ENCODE peak calls at places on chromosomes 16 and 17, in seven cellular contexts. One of them, this sample, is unnamed.

GRCh38 chr17:64348666-64349065 is 42.0 kb downstream of the PECAM1 start:
- DNase-seq in CD8-positive, alpha-beta T cell: no peak
- DNase-seq in psoas muscle: no peak
- DNase-seq in heart left ventricle: no peak
- DNase-seq in body of pancreas: no peak
- DNase-seq in right cardiac atrium: no peak
- DNase-seq in pancreas: no peak
- DNase-seq in this sample: no peak

GRCh38 chr17:76427457-76428231 is 25.3 kb downstream of the UBE2O start:
- DNase-seq in psoas muscle: no peak
- DNase-seq in pancreas: no peak
- DNase-seq in CD8-positive, alpha-beta T cell: no peak
- DNase-seq in heart left ventricle: peak; percentile 48
- DNase-seq in body of pancreas: no peak
- DNase-seq in right cardiac atrium: no peak
- DNase-seq in this sample: no peak

GRCh38 chr17:78490156-78490555 is 87.0 kb downstream of the DNAH17 start:
- DNase-seq in right cardiac atrium: peak; percentile 35
- DNase-seq in CD8-positive, alpha-beta T cell: no peak
- DNase-seq in psoas muscle: no peak
- DNase-seq in heart left ventricle: no peak
- DNase-seq in pancreas: no peak
- DNase-seq in body of pancreas: no peak
- DNase-seq in this sample: peak; percentile 80

GRCh38 chr16:66544358-66544757 is 5.6 kb downstream of the TK2 start:
- DNase-seq in psoas muscle: no peak
- DNase-seq in body of pancreas: no peak
- DNase-seq in pancreas: no peak
- DNase-seq in CD8-positive, alpha-beta T cell: no peak
- DNase-seq in heart left ventricle: no peak
- DNase-seq in right cardiac atrium: no peak
- DNase-seq in this sample: no peak

GRCh38 chr17:1647802-1648581 is 1.7 kb downstream of the RILP start:
- DNase-seq in psoas muscle: peak; percentile 59
- DNase-seq in pancreas: no peak
- DNase-seq in body of pancreas: peak; percentile 55
- DNase-seq in right cardiac atrium: peak; percentile 65
- DNase-seq in heart left ventricle: peak; percentile 74
- DNase-seq in CD8-positive, alpha-beta T cell: no peak
- DNase-seq in this sample: peak; percentile 86

GRCh38 chr17:17661134-17661533 is 20.1 kb upstream of the RAI1 start:
- DNase-seq in body of pancreas: peak; percentile 71
- DNase-seq in pancreas: no peak
- DNase-seq in right cardiac atrium: no peak
- DNase-seq in heart left ventricle: no peak
- DNase-seq in CD8-positive, alpha-beta T cell: no peak
- DNase-seq in psoas muscle: no peak
- DNase-seq in this sample: no peak

GRCh38 chr17:36878216-36878615 is 59.1 kb upstream of the LHX1 start:
- DNase-seq in heart left ventricle: no peak
- DNase-seq in right cardiac atrium: no peak
- DNase-seq in pancreas: no peak
- DNase-seq in body of pancreas: no peak
- DNase-seq in psoas muscle: no peak
- DNase-seq in CD8-positive, alpha-beta T cell: no peak
- DNase-seq in this sample: no peak

GRCh38 chr17:72120878-72121163 is at the start of gene SOX9:
- DNase-seq in body of pancreas: peak; percentile 97
- DNase-seq in pancreas: peak; percentile 93
- DNase-seq in heart left ventricle: peak; percentile 94
- DNase-seq in CD8-positive, alpha-beta T cell: no peak
- DNase-seq in right cardiac atrium: peak; percentile 94
- DNase-seq in psoas muscle: peak; percentile 92
- DNase-seq in this sample: peak; percentile 100

GRCh38 chr17:49316889-49317288 is 45.2 kb downstream of the ZNF652 start:
- DNase-seq in body of pancreas: no peak
- DNase-seq in pancreas: no peak
- DNase-seq in right cardiac atrium: no peak
- DNase-seq in CD8-positive, alpha-beta T cell: no peak
- DNase-seq in psoas muscle: no peak
- DNase-seq in heart left ventricle: no peak
- DNase-seq in this sample: no peak

GRCh38 chr16:49345829-49346228 is 27.8 kb upstream of the C16orf78 start:
- DNase-seq in CD8-positive, alpha-beta T cell: no peak
- DNase-seq in body of pancreas: no peak
- DNase-seq in heart left ventricle: no peak
- DNase-seq in right cardiac atrium: no peak
- DNase-seq in pancreas: no peak
- DNase-seq in psoas muscle: no peak
- DNase-seq in this sample: no peak
- H3K27me3 ChIP-seq in CD8-positive, alpha-beta T cell: no peaks in the 10 kb centered on the region
- H3K27me3 ChIP-seq in body of pancreas: peaks cover 4% of the 10 kb centered on the region
- H3K27me3 ChIP-seq in heart left ventricle: no peaks in the 10 kb centered on the region
- H3K27me3 ChIP-seq in right cardiac atrium: no peaks in the 10 kb centered on the region
- H3K27me3 ChIP-seq in pancreas: peaks cover 5% of the 10 kb centered on the region
- H3K27me3 ChIP-seq in psoas muscle: peaks cover 34% of the 10 kb centered on the region
- H3K27me3 ChIP-seq in this sample: no peaks in the 10 kb centered on the region

GRCh38 chr16:64412578-64413280 is 709.1 kb downstream of the CDH11 start:
- DNase-seq in psoas muscle: no peak
- DNase-seq in body of pancreas: no peak
- DNase-seq in pancreas: no peak
- DNase-seq in right cardiac atrium: peak; percentile 26
- DNase-seq in CD8-positive, alpha-beta T cell: no peak
- DNase-seq in heart left ventricle: no peak
- DNase-seq in this sample: peak; percentile 59
- H3K4me3 ChIP-seq in psoas muscle: no peak overlapping the region
- H3K4me3 ChIP-seq in body of pancreas: no peak overlapping the region
- H3K4me3 ChIP-seq in pancreas: no peak overlapping the region
- H3K4me3 ChIP-seq in right cardiac atrium: no peak overlapping the region
- H3K4me3 ChIP-seq in CD8-positive, alpha-beta T cell: no peak overlapping the region
- H3K4me3 ChIP-seq in heart left ventricle: no peak overlapping the region
- H3K4me3 ChIP-seq in this sample: no peak overlapping the region

DNA sequence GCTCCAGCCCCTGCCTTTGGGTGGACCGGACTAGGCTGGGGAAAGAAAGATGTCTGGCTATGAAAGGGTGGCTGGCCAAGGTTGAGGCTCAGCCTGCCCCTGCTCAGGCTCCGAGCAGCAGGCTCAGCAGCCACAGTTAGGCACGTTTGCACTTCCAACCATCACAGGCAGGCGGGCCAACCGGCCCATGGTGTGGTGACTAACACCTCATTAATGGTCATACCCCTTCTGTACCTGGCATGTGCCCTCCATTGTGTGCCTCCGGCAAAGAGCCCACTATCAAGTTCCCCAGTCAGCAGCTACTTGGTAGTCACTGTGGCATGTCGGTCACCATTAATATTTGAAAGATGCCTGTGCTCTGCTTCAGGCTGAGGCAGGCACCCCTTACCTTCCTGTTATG is 6.7 kb downstream of the TBC1D24 start:
- DNase-seq in psoas muscle: no peak
- DNase-seq in body of pancreas: no peak
- DNase-seq in right cardiac atrium: peak; percentile 12
- DNase-seq in pancreas: peak; percentile 49
- DNase-seq in heart left ventricle: no peak
- DNase-seq in CD8-positive, alpha-beta T cell: no peak
- DNase-seq in this sample: no peak
- H3K4me1 ChIP-seq in psoas muscle: peaks cover 35% of the 10 kb centered on the region
- H3K4me1 ChIP-seq in body of pancreas: peaks cover 85% of the 10 kb centered on the region
- H3K4me1 ChIP-seq in right cardiac atrium: no peaks in the 10 kb centered on the region
- H3K4me1 ChIP-seq in pancreas: peaks cover 44% of the 10 kb centered on the region
- H3K4me1 ChIP-seq in heart left ventricle: peaks cover 30% of the 10 kb centered on the region
- H3K4me1 ChIP-seq in CD8-positive, alpha-beta T cell: peaks cover 6% of the 10 kb centered on the region
- H3K4me1 ChIP-seq in this sample: peaks cover 14% of the 10 kb centered on the region

GRCh38 chr17:44260296-44260695 is 7.6 kb downstream of the SLC4A1 start:
- DNase-seq in body of pancreas: no peak
- DNase-seq in heart left ventricle: no peak
- DNase-seq in psoas muscle: no peak
- DNase-seq in right cardiac atrium: peak; percentile 32
- DNase-seq in CD8-positive, alpha-beta T cell: no peak
- DNase-seq in pancreas: no peak
- DNase-seq in this sample: peak; percentile 78
- H3K27me3 ChIP-seq in body of pancreas: no peaks in the 10 kb centered on the region
- H3K27me3 ChIP-seq in heart left ventricle: no peaks in the 10 kb centered on the region
- H3K27me3 ChIP-seq in psoas muscle: no peaks in the 10 kb centered on the region
- H3K27me3 ChIP-seq in right cardiac atrium: no peaks in the 10 kb centered on the region
- H3K27me3 ChIP-seq in CD8-positive, alpha-beta T cell: no peaks in the 10 kb centered on the region
- H3K27me3 ChIP-seq in pancreas: no peaks in the 10 kb centered on the region
- H3K27me3 ChIP-seq in this sample: no peaks in the 10 kb centered on the region

GRCh38 chr17:20074001-20074400 is 64.8 kb downstream of the SPECC1 start:
- DNase-seq in right cardiac atrium: no peak
- DNase-seq in heart left ventricle: no peak
- DNase-seq in body of pancreas: peak; percentile 14
- DNase-seq in psoas muscle: no peak
- DNase-seq in pancreas: no peak
- DNase-seq in CD8-positive, alpha-beta T cell: no peak
- DNase-seq in this sample: no peak

GRCh38 chr17:20074489-20074888 is 65.3 kb downstream of the SPECC1 start:
- DNase-seq in pancreas: no peak
- DNase-seq in psoas muscle: no peak
- DNase-seq in heart left ventricle: no peak
- DNase-seq in body of pancreas: no peak
- DNase-seq in right cardiac atrium: no peak
- DNase-seq in CD8-positive, alpha-beta T cell: no peak
- DNase-seq in this sample: no peak

GRCh38 chr17:20073056-20073979 is 64.2 kb downstream of the SPECC1 start:
- DNase-seq in pancreas: no peak
- DNase-seq in psoas muscle: peak; percentile 72
- DNase-seq in heart left ventricle: peak; percentile 78
- DNase-seq in right cardiac atrium: peak; percentile 83
- DNase-seq in CD8-positive, alpha-beta T cell: peak; percentile 60
- DNase-seq in body of pancreas: peak; percentile 54
- DNase-seq in this sample: peak; percentile 78

GRCh38 chr17:20072692-20072992 is 63.5 kb downstream of the SPECC1 start:
- DNase-seq in heart left ventricle: no peak
- DNase-seq in body of pancreas: no peak
- DNase-seq in right cardiac atrium: no peak
- DNase-seq in pancreas: no peak
- DNase-seq in CD8-positive, alpha-beta T cell: no peak
- DNase-seq in psoas muscle: no peak
- DNase-seq in this sample: no peak

DNA sequence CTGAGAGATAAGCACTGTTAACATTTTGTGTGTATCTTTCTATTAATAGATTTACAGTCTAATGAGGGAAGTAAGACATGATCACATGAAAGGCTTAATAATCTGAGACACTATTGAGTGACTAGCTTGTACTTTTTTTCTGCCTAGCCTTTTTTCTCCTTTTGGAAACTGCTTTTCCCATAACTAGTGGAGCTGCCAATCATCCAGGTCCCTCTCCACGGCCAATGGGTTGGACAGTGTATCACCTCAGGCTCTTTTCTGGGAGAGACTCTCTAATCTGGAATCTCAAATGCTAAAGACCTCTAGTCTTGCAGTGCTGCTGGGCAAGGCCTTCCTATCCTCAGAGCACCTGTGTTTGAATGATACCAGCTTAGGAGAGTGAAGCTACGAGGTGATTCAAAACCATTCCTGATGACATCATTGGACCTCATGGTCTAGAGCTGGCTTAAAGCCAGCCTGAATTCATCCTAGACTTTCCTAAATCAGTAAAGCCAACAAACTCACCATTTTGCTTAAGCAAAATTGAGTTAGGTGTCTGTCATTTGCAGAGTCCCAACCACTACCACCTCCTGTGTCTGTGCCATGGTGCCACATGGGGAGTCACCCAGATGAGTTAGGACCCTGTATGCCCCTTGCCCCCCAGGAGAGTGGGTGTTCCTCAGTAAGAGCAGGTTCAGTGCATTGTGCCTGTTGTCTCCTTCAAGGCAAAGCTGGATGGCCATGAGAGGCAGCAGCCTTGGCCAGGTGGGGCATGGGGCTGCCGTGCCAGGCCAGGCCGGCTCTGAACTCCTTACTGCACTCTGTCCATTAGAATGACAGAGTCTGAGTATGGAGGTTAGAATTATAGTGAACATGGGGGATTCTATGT is 62.9 kb downstream of the SPECC1 start:
- DNase-seq in pancreas: no peak
- DNase-seq in body of pancreas: no peak
- DNase-seq in right cardiac atrium: no peak
- DNase-seq in heart left ventricle: no peak
- DNase-seq in CD8-positive, alpha-beta T cell: no peak
- DNase-seq in psoas muscle: no peak
- DNase-seq in this sample: no peak
- H3K4me3 ChIP-seq in pancreas: no peak overlapping the region
- H3K4me3 ChIP-seq in body of pancreas: no peak overlapping the region
- H3K4me3 ChIP-seq in right cardiac atrium: no peak overlapping the region
- H3K4me3 ChIP-seq in heart left ventricle: no peak overlapping the region
- H3K4me3 ChIP-seq in CD8-positive, alpha-beta T cell: no peak overlapping the region
- H3K4me3 ChIP-seq in psoas muscle: no peak overlapping the region
- H3K4me3 ChIP-seq in this sample: no peak overlapping the region

GRCh38 chr16:88434353-88434690 is 18.8 kb upstream of the ZFPM1 start:
- DNase-seq in right cardiac atrium: no peak
- DNase-seq in pancreas: no peak
- DNase-seq in psoas muscle: no peak
- DNase-seq in body of pancreas: no peak
- DNase-seq in heart left ventricle: no peak
- DNase-seq in CD8-positive, alpha-beta T cell: no peak
- DNase-seq in this sample: no peak
- H3K4me1 ChIP-seq in right cardiac atrium: peaks cover 2% of the 10 kb centered on the region
- H3K4me1 ChIP-seq in pancreas: no peaks in the 10 kb centered on the region
- H3K4me1 ChIP-seq in psoas muscle: peaks cover 8% of the 10 kb centered on the region
- H3K4me1 ChIP-seq in body of pancreas: peaks cover 18% of the 10 kb centered on the region
- H3K4me1 ChIP-seq in heart left ventricle: peaks cover 24% of the 10 kb centered on the region
- H3K4me1 ChIP-seq in CD8-positive, alpha-beta T cell: peaks cover 13% of the 10 kb centered on the region
- H3K4me1 ChIP-seq in this sample: no peaks in the 10 kb centered on the region

GRCh38 chr16:693364-693763 is 3.2 kb upstream of the WDR24 start:
- DNase-seq in pancreas: no peak
- DNase-seq in right cardiac atrium: no peak
- DNase-seq in heart left ventricle: no peak
- DNase-seq in CD8-positive, alpha-beta T cell: no peak
- DNase-seq in body of pancreas: no peak
- DNase-seq in psoas muscle: no peak
- DNase-seq in this sample: no peak

GRCh38 chr16:693766-694165 is 3.6 kb upstream of the WDR24 start:
- DNase-seq in CD8-positive, alpha-beta T cell: no peak
- DNase-seq in body of pancreas: no peak
- DNase-seq in psoas muscle: no peak
- DNase-seq in right cardiac atrium: no peak
- DNase-seq in pancreas: no peak
- DNase-seq in heart left ventricle: no peak
- DNase-seq in this sample: no peak

GRCh38 chr16:695355-696089 is 5.3 kb upstream of the WDR24 start:
- DNase-seq in psoas muscle: no peak
- DNase-seq in right cardiac atrium: no peak
- DNase-seq in pancreas: no peak
- DNase-seq in CD8-positive, alpha-beta T cell: peak; percentile 62
- DNase-seq in heart left ventricle: no peak
- DNase-seq in body of pancreas: no peak
- DNase-seq in this sample: peak; percentile 94

GRCh38 chr16:694187-694862 is 4.1 kb upstream of the WDR24 start:
- DNase-seq in right cardiac atrium: no peak
- DNase-seq in body of pancreas: no peak
- DNase-seq in psoas muscle: no peak
- DNase-seq in heart left ventricle: no peak
- DNase-seq in CD8-positive, alpha-beta T cell: no peak
- DNase-seq in pancreas: no peak
- DNase-seq in this sample: no peak

GRCh38 chr16:694863-695354 is 4.7 kb upstream of the WDR24 start:
- DNase-seq in psoas muscle: no peak
- DNase-seq in body of pancreas: no peak
- DNase-seq in pancreas: no peak
- DNase-seq in CD8-positive, alpha-beta T cell: no peak
- DNase-seq in right cardiac atrium: no peak
- DNase-seq in heart left ventricle: no peak
- DNase-seq in this sample: no peak
- H3K27me3 ChIP-seq in psoas muscle: peaks cover 79% of the 10 kb centered on the region
- H3K27me3 ChIP-seq in body of pancreas: peaks cover 24% of the 10 kb centered on the region
- H3K27me3 ChIP-seq in pancreas: peaks cover 10% of the 10 kb centered on the region
- H3K27me3 ChIP-seq in CD8-positive, alpha-beta T cell: no peaks in the 10 kb centered on the region
- H3K27me3 ChIP-seq in right cardiac atrium: no peaks in the 10 kb centered on the region
- H3K27me3 ChIP-seq in heart left ventricle: peaks cover 11% of the 10 kb centered on the region
- H3K27me3 ChIP-seq in this sample: peaks cover 49% of the 10 kb centered on the region